ENCODE peak calls at places on chromosomes 1 and 21, in five cellular contexts. One of them, this sample, is unnamed.

GRCh38 chr1:195763146-195763906 is 844.9 kb downstream of the KCNT2 start:
- DNase-seq in HTR-8/SVneo: no peak
- DNase-seq in T1000: no peak
- DNase-seq in CD4-positive, alpha-beta memory T cell: no peak
- DNase-seq in right cardiac atrium: no peak
- DNase-seq in this sample: no peak

GRCh38 chr1:192153276-192153675 is 5.0 kb upstream of the RGS18 start:
- DNase-seq in T1000: no peak
- DNase-seq in CD4-positive, alpha-beta memory T cell: no peak
- DNase-seq in HTR-8/SVneo: peak; percentile 14
- DNase-seq in right cardiac atrium: no peak
- DNase-seq in this sample: peak; percentile 13

GRCh38 chr1:35564037-35564883 is 6.7 kb downstream of the NCDN start:
- DNase-seq in right cardiac atrium: peak; percentile 76
- DNase-seq in T1000: peak; percentile 66
- DNase-seq in CD4-positive, alpha-beta memory T cell: peak; percentile 78
- DNase-seq in HTR-8/SVneo: peak; percentile 64
- DNase-seq in this sample: peak; percentile 63

GRCh38 chr21:45923146-45923545 is 58.4 kb upstream of the COL6A1 start:
- DNase-seq in HTR-8/SVneo: peak; percentile 84
- DNase-seq in T1000: peak; percentile 40
- DNase-seq in CD4-positive, alpha-beta memory T cell: peak; percentile 67
- DNase-seq in right cardiac atrium: peak; percentile 76
- DNase-seq in this sample: peak; percentile 59

GRCh38 chr1:178725603-178726517 is 816 bp downstream of the RALGPS2 start:
- DNase-seq in T1000: peak; percentile 7
- DNase-seq in right cardiac atrium: peak; percentile 43
- DNase-seq in CD4-positive, alpha-beta memory T cell: peak; percentile 79
- DNase-seq in HTR-8/SVneo: peak; percentile 84
- DNase-seq in this sample: peak; percentile 61

GRCh38 chr21:43739648-43740435 is 20.9 kb downstream of the PDXK start:
- DNase-seq in T1000: no peak
- DNase-seq in HTR-8/SVneo: no peak
- DNase-seq in right cardiac atrium: no peak
- DNase-seq in CD4-positive, alpha-beta memory T cell: no peak
- DNase-seq in this sample: no peak

GRCh38 chr1:27872059-27872801 is at the start of gene THEMIS2:
- DNase-seq in T1000: peak; percentile 38
- DNase-seq in HTR-8/SVneo: peak; percentile 62
- DNase-seq in CD4-positive, alpha-beta memory T cell: peak; percentile 77
- DNase-seq in right cardiac atrium: peak; percentile 74
- DNase-seq in this sample: no peak

GRCh38 chr1:79431341-79431740 is 424.8 kb upstream of the ADGRL4 start:
- DNase-seq in T1000: no peak
- DNase-seq in CD4-positive, alpha-beta memory T cell: no peak
- DNase-seq in HTR-8/SVneo: no peak
- DNase-seq in right cardiac atrium: no peak
- DNase-seq in this sample: no peak

GRCh38 chr1:244210884-244211558 is 159.9 kb downstream of the ZBTB18 start:
- DNase-seq in right cardiac atrium: peak; percentile 30
- DNase-seq in CD4-positive, alpha-beta memory T cell: no peak
- DNase-seq in T1000: no peak
- DNase-seq in HTR-8/SVneo: peak; percentile 49
- DNase-seq in this sample: no peak